ENCODE peak calls at places on chromosomes 3 and 15, in nine cellular contexts. One of them, this sample, is unnamed.
A peak's percentile ranks its signal among the peaks of the same experiment; 100 is the strongest.

GRCh38 chr3:15520185-15520584 is 1.3 kb downstream of the COLQ start:
- DNase-seq in OCI-LY7: no peak
- DNase-seq in SK-N-SH: no peak
- DNase-seq in HCT116: no peak
- DNase-seq in GM23248: peak; percentile 63
- DNase-seq in GM23338: no peak
- DNase-seq in MM.1S: no peak
- DNase-seq in PC-3: no peak
- DNase-seq in hepatocyte: no peak
- DNase-seq in this sample: no peak

GRCh38 chr3:60064210-60065178 is 1014.7 kb upstream of the CFAP20DC start:
- DNase-seq in HCT116: no peak
- DNase-seq in GM23338: no peak
- DNase-seq in MM.1S: no peak
- DNase-seq in OCI-LY7: no peak
- DNase-seq in PC-3: peak; percentile 22
- DNase-seq in GM23248: peak; percentile 78
- DNase-seq in hepatocyte: no peak
- DNase-seq in SK-N-SH: no peak
- DNase-seq in this sample: no peak

GRCh38 chr3:37730383-37730782 is 131.3 kb upstream of the CTDSPL start:
- DNase-seq in SK-N-SH: no peak
- DNase-seq in GM23248: no peak
- DNase-seq in PC-3: no peak
- DNase-seq in GM23338: no peak
- DNase-seq in MM.1S: no peak
- DNase-seq in OCI-LY7: no peak
- DNase-seq in hepatocyte: no peak
- DNase-seq in HCT116: no peak
- DNase-seq in this sample: no peak

GRCh38 chr3:119594066-119594465 is 3.6 kb upstream of the PLA1A start:
- DNase-seq in hepatocyte: no peak
- DNase-seq in SK-N-SH: no peak
- DNase-seq in OCI-LY7: no peak
- DNase-seq in GM23338: no peak
- DNase-seq in PC-3: no peak
- DNase-seq in MM.1S: no peak
- DNase-seq in HCT116: no peak
- DNase-seq in GM23248: peak; percentile 41
- DNase-seq in this sample: no peak

GRCh38 chr15:24054547-24055245 is 367.6 kb upstream of the NDN start:
- DNase-seq in GM23248: no peak
- DNase-seq in MM.1S: no peak
- DNase-seq in hepatocyte: no peak
- DNase-seq in SK-N-SH: no peak
- DNase-seq in PC-3: no peak
- DNase-seq in OCI-LY7: no peak
- DNase-seq in HCT116: no peak
- DNase-seq in GM23338: peak; percentile 3
- DNase-seq in this sample: no peak

GRCh38 chr3:83941990-83942710 is 1016.6 kb upstream of the CADM2 start:
- DNase-seq in SK-N-SH: no peak
- DNase-seq in OCI-LY7: no peak
- DNase-seq in HCT116: no peak
- DNase-seq in GM23248: no peak
- DNase-seq in MM.1S: no peak
- DNase-seq in hepatocyte: no peak
- DNase-seq in GM23338: no peak
- DNase-seq in PC-3: peak; percentile 14
- DNase-seq in this sample: no peak

GRCh38 chr15:22949074-22949547 is 31.1 kb downstream of the CYFIP1 start:
- DNase-seq in OCI-LY7: no peak
- DNase-seq in PC-3: peak; percentile 26
- DNase-seq in MM.1S: no peak
- DNase-seq in HCT116: no peak
- DNase-seq in GM23248: peak; percentile 86
- DNase-seq in SK-N-SH: peak; percentile 92
- DNase-seq in hepatocyte: peak; percentile 62
- DNase-seq in GM23338: peak; percentile 66
- DNase-seq in this sample: peak; percentile 83

GRCh38 chr3:161401389-161401788 is 30.1 kb upstream of the SPTSSB start:
- DNase-seq in PC-3: no peak
- DNase-seq in GM23248: no peak
- DNase-seq in SK-N-SH: peak; percentile 41
- DNase-seq in OCI-LY7: no peak
- DNase-seq in HCT116: no peak
- DNase-seq in hepatocyte: no peak
- DNase-seq in MM.1S: no peak
- DNase-seq in GM23338: no peak
- DNase-seq in this sample: no peak

GRCh38 chr15:77986891-77987764 is 90.4 kb downstream of the TBC1D2B start:
- DNase-seq in GM23248: no peak
- DNase-seq in OCI-LY7: no peak
- DNase-seq in hepatocyte: no peak
- DNase-seq in GM23338: peak; percentile 55
- DNase-seq in HCT116: no peak
- DNase-seq in PC-3: no peak
- DNase-seq in MM.1S: no peak
- DNase-seq in SK-N-SH: no peak
- DNase-seq in this sample: peak; percentile 65

GRCh38 chr3:9067352-9067975 is 104.2 kb upstream of the RAD18 start:
- DNase-seq in PC-3: peak; percentile 78
- DNase-seq in GM23248: peak; percentile 80
- DNase-seq in HCT116: peak; percentile 47
- DNase-seq in SK-N-SH: peak; percentile 69
- DNase-seq in MM.1S: peak; percentile 46
- DNase-seq in OCI-LY7: peak; percentile 52
- DNase-seq in hepatocyte: peak; percentile 66
- DNase-seq in GM23338: peak; percentile 86
- DNase-seq in this sample: peak; percentile 79

GRCh38 chr15:44666208-44667038 is 3.0 kb upstream of the SPG11 start:
- DNase-seq in GM23338: no peak
- DNase-seq in HCT116: no peak
- DNase-seq in SK-N-SH: no peak
- DNase-seq in GM23248: no peak
- DNase-seq in MM.1S: peak; percentile 75
- DNase-seq in hepatocyte: no peak
- DNase-seq in OCI-LY7: peak; percentile 61
- DNase-seq in PC-3: no peak
- DNase-seq in this sample: no peak

GRCh38 chr3:12229896-12230295 is 59.0 kb upstream of the PPARG start:
- DNase-seq in PC-3: peak; percentile 94
- DNase-seq in HCT116: no peak
- DNase-seq in SK-N-SH: no peak
- DNase-seq in hepatocyte: peak; percentile 58
- DNase-seq in GM23248: no peak
- DNase-seq in GM23338: no peak
- DNase-seq in MM.1S: no peak
- DNase-seq in OCI-LY7: no peak
- DNase-seq in this sample: no peak
- TF ChIP-seq EZH2phosphoT487 in PC-3: no peak
- TF ChIP-seq EZH2phosphoT487 in HCT116: no peak
- TF ChIP-seq EZH2phosphoT487 in SK-N-SH: no peak
- TF ChIP-seq EZH2phosphoT487 in hepatocyte: no peak
- TF ChIP-seq EZH2phosphoT487 in GM23248: no peak
- TF ChIP-seq EZH2phosphoT487 in GM23338: no peak
- TF ChIP-seq EZH2phosphoT487 in MM.1S: no peak
- TF ChIP-seq EZH2phosphoT487 in OCI-LY7: no peak
- TF ChIP-seq EZH2phosphoT487 in this sample: no peak

GRCh38 chr3:132033471-132033870 is 1.3 kb downstream of the CPNE4 start:
- DNase-seq in hepatocyte: no peak
- DNase-seq in OCI-LY7: no peak
- DNase-seq in GM23338: peak; percentile 33
- DNase-seq in MM.1S: no peak
- DNase-seq in GM23248: no peak
- DNase-seq in PC-3: no peak
- DNase-seq in HCT116: no peak
- DNase-seq in SK-N-SH: no peak
- DNase-seq in this sample: peak; percentile 35
- H4K20me1 ChIP-seq in hepatocyte: no peaks in the 10 kb centered on the region
- H4K20me1 ChIP-seq in OCI-LY7: no peaks in the 10 kb centered on the region
- H4K20me1 ChIP-seq in GM23338: no peaks in the 10 kb centered on the region
- H4K20me1 ChIP-seq in MM.1S: no peaks in the 10 kb centered on the region
- H4K20me1 ChIP-seq in GM23248: no peaks in the 10 kb centered on the region
- H4K20me1 ChIP-seq in PC-3: no peaks in the 10 kb centered on the region
- H4K20me1 ChIP-seq in HCT116: no peaks in the 10 kb centered on the region
- H4K20me1 ChIP-seq in SK-N-SH: no peaks in the 10 kb centered on the region
- H4K20me1 ChIP-seq in this sample: no peaks in the 10 kb centered on the region

GRCh38 chr15:39657714-39658113 is 76.8 kb downstream of the THBS1 start:
- DNase-seq in GM23338: no peak
- DNase-seq in GM23248: peak; percentile 75
- DNase-seq in SK-N-SH: no peak
- DNase-seq in PC-3: peak; percentile 81
- DNase-seq in hepatocyte: no peak
- DNase-seq in HCT116: no peak
- DNase-seq in MM.1S: no peak
- DNase-seq in OCI-LY7: no peak
- DNase-seq in this sample: no peak
- TF ChIP-seq EZH2phosphoT487 in GM23338: no peak
- TF ChIP-seq EZH2phosphoT487 in GM23248: no peak
- TF ChIP-seq EZH2phosphoT487 in SK-N-SH: no peak
- TF ChIP-seq EZH2phosphoT487 in PC-3: no peak
- TF ChIP-seq EZH2phosphoT487 in hepatocyte: no peak
- TF ChIP-seq EZH2phosphoT487 in HCT116: no peak
- TF ChIP-seq EZH2phosphoT487 in MM.1S: no peak
- TF ChIP-seq EZH2phosphoT487 in OCI-LY7: no peak
- TF ChIP-seq EZH2phosphoT487 in this sample: no peak

DNA sequence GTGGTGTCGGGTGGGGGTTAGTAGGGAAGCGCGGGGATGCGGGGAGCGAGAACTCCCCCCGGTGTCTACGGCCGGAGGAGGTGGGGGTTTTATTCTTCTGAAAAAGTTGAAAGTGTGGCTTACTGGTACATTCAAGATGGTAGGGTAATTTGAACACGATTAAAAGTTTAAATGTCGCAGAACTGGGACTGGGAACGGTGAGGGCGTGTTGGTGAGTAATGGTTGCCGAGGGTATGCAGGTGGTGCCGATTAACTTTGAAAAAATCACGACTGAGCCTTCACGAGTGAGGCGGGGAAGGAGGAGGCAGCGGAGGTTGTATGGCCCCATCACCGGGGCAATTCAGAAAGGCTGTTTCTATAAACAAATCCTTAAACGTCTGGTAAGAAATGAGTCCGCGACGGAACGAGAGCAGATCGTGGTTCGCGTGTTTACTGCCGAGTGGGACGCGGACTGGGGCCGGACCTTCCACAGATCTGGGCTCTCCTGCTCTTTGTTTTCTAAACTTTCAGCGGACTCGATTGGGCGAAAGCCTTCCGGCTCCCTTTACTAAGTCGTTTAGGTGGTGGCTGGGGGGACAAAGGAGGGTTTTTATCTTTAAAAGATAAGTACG is 2.6 kb downstream of the IGF1R start:
- DNase-seq in SK-N-SH: no peak
- DNase-seq in HCT116: no peak
- DNase-seq in GM23248: peak; percentile 73
- DNase-seq in GM23338: no peak
- DNase-seq in PC-3: peak; percentile 14
- DNase-seq in hepatocyte: peak; percentile 43
- DNase-seq in OCI-LY7: no peak
- DNase-seq in MM.1S: no peak
- DNase-seq in this sample: peak; percentile 48
- H4K20me1 ChIP-seq in SK-N-SH: peaks cover 37% of the 10 kb centered on the region
- H4K20me1 ChIP-seq in HCT116: no peaks in the 10 kb centered on the region
- H4K20me1 ChIP-seq in GM23248: no peaks in the 10 kb centered on the region
- H4K20me1 ChIP-seq in GM23338: peaks cover 36% of the 10 kb centered on the region
- H4K20me1 ChIP-seq in PC-3: peaks cover 5% of the 10 kb centered on the region
- H4K20me1 ChIP-seq in hepatocyte: peaks cover 43% of the 10 kb centered on the region
- H4K20me1 ChIP-seq in OCI-LY7: peaks cover 36% of the 10 kb centered on the region
- H4K20me1 ChIP-seq in MM.1S: peaks cover 13% of the 10 kb centered on the region
- H4K20me1 ChIP-seq in this sample: peaks cover 67% of the 10 kb centered on the region

DNA sequence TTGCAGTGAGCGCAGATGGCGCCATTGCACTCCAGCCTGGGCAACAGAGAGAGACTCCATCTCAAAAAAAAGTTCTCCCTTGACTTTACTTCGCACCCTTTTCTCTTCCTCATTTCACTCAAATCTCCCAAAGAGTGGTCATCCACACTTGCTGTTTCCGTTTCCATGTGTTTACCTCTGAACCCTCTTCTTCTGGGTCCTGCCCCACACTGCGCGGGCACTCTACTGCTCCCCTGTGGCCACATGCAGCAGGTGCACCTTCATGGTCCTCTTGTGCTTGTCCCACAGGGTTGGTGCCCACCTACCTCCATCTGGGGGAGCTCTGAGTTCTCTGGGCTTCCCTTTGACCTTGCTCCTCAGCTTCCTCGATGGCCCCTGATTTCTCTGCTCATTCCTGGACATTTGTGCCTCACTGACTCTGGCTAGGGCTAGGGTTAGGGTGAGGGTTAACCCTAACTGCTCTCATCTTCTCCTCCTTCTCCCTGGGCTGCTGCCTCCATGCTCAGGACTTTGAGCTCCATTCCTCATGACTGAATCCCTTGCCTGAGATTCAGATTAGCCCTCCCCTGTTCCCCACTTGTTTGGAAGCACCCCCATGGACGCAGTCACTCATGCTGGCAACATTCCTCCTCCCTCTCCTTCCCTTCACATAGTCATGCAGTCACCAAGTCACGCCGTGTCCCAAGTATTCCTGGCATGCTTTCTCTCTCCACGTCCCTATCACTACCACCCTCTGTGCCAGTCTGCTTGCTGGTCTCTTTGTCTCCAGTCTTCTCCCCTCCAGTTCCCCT is 26.6 kb upstream of the KY start:
- DNase-seq in SK-N-SH: peak; percentile 35
- DNase-seq in hepatocyte: no peak
- DNase-seq in HCT116: peak; percentile 16
- DNase-seq in PC-3: peak; percentile 14
- DNase-seq in MM.1S: peak; percentile 15
- DNase-seq in GM23338: peak; percentile 78
- DNase-seq in GM23248: peak; percentile 35
- DNase-seq in OCI-LY7: peak; percentile 23
- DNase-seq in this sample: peak; percentile 52
- TF ChIP-seq EZH2phosphoT487 in SK-N-SH: no peak
- TF ChIP-seq EZH2phosphoT487 in hepatocyte: no peak
- TF ChIP-seq EZH2phosphoT487 in HCT116: no peak
- TF ChIP-seq EZH2phosphoT487 in PC-3: no peak
- TF ChIP-seq EZH2phosphoT487 in MM.1S: no peak
- TF ChIP-seq EZH2phosphoT487 in GM23338: no peak
- TF ChIP-seq EZH2phosphoT487 in GM23248: no peak
- TF ChIP-seq EZH2phosphoT487 in OCI-LY7: no peak
- TF ChIP-seq EZH2phosphoT487 in this sample: no peak

DNA sequence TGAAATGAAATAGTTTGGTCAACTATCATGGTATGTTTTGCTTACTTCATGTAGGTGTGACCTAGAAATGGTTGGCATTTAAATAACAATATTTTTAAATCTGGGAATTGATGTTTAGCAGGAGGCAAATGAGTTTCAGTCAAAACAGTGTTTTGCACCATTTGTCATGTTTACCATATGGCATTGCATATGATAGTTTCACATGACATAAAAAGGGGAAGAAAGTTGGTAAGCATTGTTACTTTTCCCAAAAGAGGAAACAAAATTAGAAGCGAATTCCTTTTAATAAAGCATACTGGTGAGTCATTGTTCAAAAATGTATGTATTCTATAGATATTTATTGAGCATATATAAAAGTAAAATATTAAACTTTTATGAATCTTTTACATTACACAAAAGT is 2.3 kb downstream of the RNF13 start:
- DNase-seq in GM23338: no peak
- DNase-seq in GM23248: no peak
- DNase-seq in PC-3: peak; percentile 30
- DNase-seq in HCT116: no peak
- DNase-seq in SK-N-SH: no peak
- DNase-seq in MM.1S: no peak
- DNase-seq in hepatocyte: no peak
- DNase-seq in OCI-LY7: peak; percentile 10
- DNase-seq in this sample: no peak
- H4K20me1 ChIP-seq in GM23338: peaks cover 15% of the 10 kb centered on the region
- H4K20me1 ChIP-seq in GM23248: no peaks in the 10 kb centered on the region
- H4K20me1 ChIP-seq in PC-3: peaks cover 35% of the 10 kb centered on the region
- H4K20me1 ChIP-seq in HCT116: peaks cover 6% of the 10 kb centered on the region
- H4K20me1 ChIP-seq in SK-N-SH: peaks cover 32% of the 10 kb centered on the region
- H4K20me1 ChIP-seq in MM.1S: no peaks in the 10 kb centered on the region
- H4K20me1 ChIP-seq in hepatocyte: peaks cover 30% of the 10 kb centered on the region
- H4K20me1 ChIP-seq in OCI-LY7: peaks cover 20% of the 10 kb centered on the region
- H4K20me1 ChIP-seq in this sample: peaks cover 29% of the 10 kb centered on the region